ENCODE peak calls at places on chromosomes 3 and 15, in seven cellular contexts. V is activated T-cell treated with anti-CD3 and anti-CD28 coated beads for 24 hours, S is heart left ventricle, Q is Peyer's patch, H is tibial artery, I is AG08396, B is fibroblast of lung. W is an unnamed sample.

GRCh38 chr3:35624698-35625097 is 14.6 kb upstream of the ARPP21 start:
- DNase-seq in V (no peak), S (no peak), Q (no peak), H (no peak), I (no peak), B (no peak), W (no peak)

GRCh38 chr3:167575000-167575399 is 78.7 kb downstream of the WDR49 start:
- DNase-seq in V (no peak), S (no peak), Q (no peak), H (no peak), I (no peak), B (no peak), W (no peak)

GRCh38 chr3:87834327-87834726 is 224.5 kb downstream of the CGGBP1 start:
- DNase-seq in V (no peak), S (no peak), Q (no peak), H (no peak), I (no peak), B (no peak), W (no peak)

GRCh38 chr15:56251315-56252091 is 7.8 kb upstream of the RFX7 start:
- DNase-seq in V (no peak), S (no peak), Q (no peak), H (no peak), I (no peak), B (no peak), W (no peak)

GRCh38 chr15:75397494-75397893 is 29.1 kb upstream of the MAN2C1 start:
- DNase-seq in V (no peak), S (no peak), Q (no peak), H (no peak), I (peak), B (peak), W (no peak)

GRCh38 chr3:49647741-49648140 is 26.4 kb upstream of the APEH start:
- DNase-seq in V (no peak), S (peak), Q (no peak), H (no peak), I (no peak), B (peak), W (no peak)

GRCh38 chr3:80424951-80425350 is 657.2 kb upstream of the ROBO1 start:
- DNase-seq in V (no peak), S (no peak), Q (no peak), H (no peak), I (no peak), B (no peak), W (no peak)

GRCh38 chr15:90044916-90045371 is 43.8 kb downstream of the ZNF710 start:
- DNase-seq in V (no peak), S (no peak), Q (no peak), H (no peak), I (no peak), B (no peak), W (no peak)

GRCh38 chr3:25047058-25047457 is 381.0 kb upstream of the RARB start:
- DNase-seq in V (no peak), S (no peak), Q (no peak), H (no peak), I (no peak), B (peak), W (no peak)

W was measured in activated CD4-positive, alpha-beta memory T cell treated with anti-CD3 and anti-CD28 coated beads, Interleukin-2, amount 10 ng/mL, durations not matched to agents 7 days and 5 days.